ENCODE peak calls at places on chromosomes 3 and 15, in five cellular contexts. B is H1, R is GM12878, Y is K562, S is HepG2. O is an unnamed sample.

GRCh38 chr3:8669019-8669418 is 24.4 kb upstream of the SSUH2 start:
- DNase-seq in B (no peak), R (no peak), Y (no peak), S (no peak), O (no peak)

GRCh38 chr3:172364374-172365027 is 83.8 kb downstream of the GHSR start:
- DNase-seq in B (no peak), R (no peak), Y (no peak), S (no peak), O (no peak)

GRCh38 chr15:45572627-45573026 is 14.6 kb upstream of the BLOC1S6 start:
- DNase-seq in B (no peak), R (no peak), Y (no peak), S (no peak), O (no peak)

GRCh38 chr15:85120351-85121113 is 138.9 kb downstream of the PDE8A start:
- DNase-seq in B (no peak), R (no peak), Y (no peak), S (no peak), O (no peak)

GRCh38 chr3:141482250-141482937 is 4.4 kb upstream of the RASA2 start:
- DNase-seq in B (no peak), R (no peak), Y (no peak), S (peak), O (no peak)

GRCh38 chr3:15606434-15606891 is 4.9 kb downstream of the BTD start:
- DNase-seq in B (no peak), R (no peak), Y (no peak), S (peak), O (no peak)

GRCh38 chr3:14267976-14268375 is 89.4 kb downstream of the LSM3 start:
- DNase-seq in B (no peak), R (no peak), Y (no peak), S (no peak), O (no peak)

GRCh38 chr3:18419232-18419631 is 5.9 kb downstream of the SATB1 start:
- DNase-seq in B (no peak), R (no peak), Y (no peak), S (no peak), O (no peak)

GRCh38 chr3:123695152-123695551 is 110.3 kb upstream of the HACD2 start:
- DNase-seq in B (no peak), R (no peak), Y (no peak), S (peak), O (no peak)

GRCh38 chr15:29888651-29889050 is 66.4 kb upstream of the TJP1 start:
- DNase-seq in B (no peak), R (no peak), Y (no peak), S (no peak), O (no peak)

GRCh38 chr15:49507261-49507660 is 84.2 kb downstream of the FGF7 start:
- DNase-seq in B (no peak), R (no peak), Y (no peak), S (no peak), O (no peak)

DNA sequence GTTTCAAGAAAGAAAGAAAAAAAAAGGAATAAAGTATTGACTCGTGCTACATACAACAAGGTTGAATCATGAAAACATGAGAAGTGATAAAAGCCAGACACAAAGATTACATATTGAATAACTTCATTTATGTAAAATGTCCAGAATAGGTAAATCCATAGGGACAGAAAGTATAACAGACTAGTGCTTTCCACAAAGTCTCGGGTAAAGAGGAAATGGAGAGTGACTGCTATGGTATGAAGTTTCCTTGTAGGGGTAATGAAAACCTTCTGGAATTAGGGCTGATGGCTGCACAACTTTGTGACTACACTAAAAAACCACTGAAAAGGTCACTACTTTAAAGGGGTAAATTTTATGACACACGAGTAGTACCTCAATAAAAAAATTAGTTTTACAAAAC is 13.0 kb downstream of the LRRFIP2 start:
- DNase-seq in B (no peak), R (no peak), Y (no peak), S (no peak), O (no peak)
- H3K4me2 ChIP-seq in B (no peak), R (no peak), Y (no peak), S (no peak), O (peak)

GRCh38 chr15:54159044-54159443 is 180.8 kb downstream of the UNC13C start:
- DNase-seq in B (no peak), R (no peak), Y (no peak), S (no peak), O (no peak)
- TF ChIP-seq JUND in B (no peak), R (no peak), Y (no peak), S (no peak), O (no peak)

GRCh38 chr15:39511915-39512260 is 69.0 kb upstream of the THBS1 start:
- DNase-seq in B (no peak), R (no peak), Y (no peak), S (no peak), O (no peak)

GRCh38 chr15:39511000-39511914 is 69.6 kb upstream of the THBS1 start:
- DNase-seq in B (no peak), R (no peak), Y (peak), S (no peak), O (no peak)

GRCh38 chr15:39506146-39506545 is 74.7 kb upstream of the THBS1 start:
- DNase-seq in B (no peak), R (no peak), Y (no peak), S (no peak), O (no peak)

GRCh38 chr15:39508536-39508935 is 72.3 kb upstream of the THBS1 start:
- DNase-seq in B (no peak), R (no peak), Y (no peak), S (no peak), O (no peak)

DNA sequence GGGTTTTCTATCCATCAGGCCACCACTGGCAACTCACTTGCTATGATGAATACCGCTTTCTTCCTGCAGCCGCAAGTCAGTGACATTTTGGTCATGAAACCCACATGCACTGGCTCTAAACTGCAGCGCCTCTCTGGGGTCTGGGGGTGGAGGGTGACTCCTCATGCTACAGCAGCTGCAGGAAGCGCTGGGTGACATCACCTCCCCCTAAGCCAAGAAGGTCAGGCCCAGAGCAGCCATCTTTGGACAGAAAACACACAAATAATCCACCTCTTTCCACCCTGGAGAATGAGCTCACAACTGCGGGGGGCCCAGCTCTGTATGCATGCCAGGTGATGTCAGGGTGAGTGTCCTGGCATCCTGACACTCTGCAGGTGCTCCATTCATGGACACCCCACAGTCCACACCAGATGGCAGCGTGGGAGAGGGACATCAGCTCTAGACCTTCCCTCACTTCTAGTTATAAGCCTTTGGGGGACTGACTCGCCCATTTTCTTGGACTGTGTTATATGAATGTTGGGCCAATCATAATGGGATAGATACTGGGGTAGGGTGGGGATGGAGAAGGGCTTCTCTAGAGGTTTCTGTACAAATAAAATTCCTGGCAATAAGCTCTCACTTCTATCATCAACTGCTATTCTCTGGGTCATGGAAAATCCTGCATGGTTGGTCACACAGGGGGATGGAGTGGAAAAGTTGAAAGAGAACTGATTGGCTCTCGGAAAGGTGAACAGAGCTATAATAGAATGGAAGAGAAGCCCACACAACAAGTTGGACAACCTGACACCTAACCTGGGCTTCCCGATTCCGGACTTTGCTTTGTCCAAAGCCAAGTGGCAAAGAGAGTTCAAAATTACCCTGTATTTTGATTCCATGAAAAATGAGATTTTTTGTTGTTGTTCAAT is 70.7 kb upstream of the THBS1 start:
- DNase-seq in B (no peak), R (no peak), Y (no peak), S (no peak), O (no peak)
- TF ChIP-seq EP300 in B (no peak), R (no peak), Y (no peak), S (no peak), O (no peak)

GRCh38 chr3:125039041-125039896 is 16.5 kb downstream of the HEG1 start:
- DNase-seq in B (no peak), R (no peak), Y (no peak), S (no peak), O (no peak)

GRCh38 chr3:125035217-125035616 is 20.6 kb downstream of the HEG1 start:
- DNase-seq in B (no peak), R (peak), Y (no peak), S (no peak), O (no peak)

GRCh38 chr3:125039897-125040175 is 16.0 kb downstream of the HEG1 start:
- DNase-seq in B (no peak), R (no peak), Y (no peak), S (no peak), O (no peak)

GRCh38 chr3:125033616-125034015 is 22.2 kb downstream of the HEG1 start:
- DNase-seq in B (no peak), R (no peak), Y (no peak), S (no peak), O (no peak)

GRCh38 chr3:125037498-125038150 is 18.2 kb downstream of the HEG1 start:
- DNase-seq in B (no peak), R (no peak), Y (no peak), S (no peak), O (no peak)
- H3K4me2 ChIP-seq in B (no peak), R (no peak), Y (no peak), S (no peak), O (no peak)